ENCODE peak calls at places on chromosome 3, in eight cellular contexts. One of them, this sample, is unnamed.

GRCh38 chr3:108001457-108001856 is 89.4 kb downstream of the CD47 start:
- DNase-seq in Calu3: no peak
- DNase-seq in WTC11: no peak
- DNase-seq in HFFc6: peak
- DNase-seq in heart right ventricle: no peak
- DNase-seq in neural crest cell: no peak
- DNase-seq in fibroblast of mammary gland: peak
- DNase-seq in psoas muscle: no peak
- DNase-seq in this sample: no peak

GRCh38 chr3:178146406-178146831 is 389.8 kb upstream of the KCNMB2 start:
- DNase-seq in Calu3: no peak
- DNase-seq in WTC11: no peak
- DNase-seq in HFFc6: peak
- DNase-seq in heart right ventricle: no peak
- DNase-seq in neural crest cell: no peak
- DNase-seq in fibroblast of mammary gland: no peak
- DNase-seq in psoas muscle: no peak
- DNase-seq in this sample: no peak

GRCh38 chr3:156509209-156510174 is 45.4 kb downstream of the SSR3 start:
- DNase-seq in Calu3: peak
- DNase-seq in WTC11: no peak
- DNase-seq in HFFc6: peak
- DNase-seq in heart right ventricle: no peak
- DNase-seq in neural crest cell: no peak
- DNase-seq in fibroblast of mammary gland: peak
- DNase-seq in psoas muscle: no peak
- DNase-seq in this sample: no peak

GRCh38 chr3:194577985-194578905 is 55.0 kb downstream of the TMEM44 start:
- DNase-seq in Calu3: peak
- DNase-seq in WTC11: no peak
- DNase-seq in HFFc6: peak
- DNase-seq in heart right ventricle: no peak
- DNase-seq in neural crest cell: no peak
- DNase-seq in fibroblast of mammary gland: peak
- DNase-seq in psoas muscle: peak
- DNase-seq in this sample: no peak

GRCh38 chr3:151305081-151305777 is 11.4 kb downstream of the GPR87 start:
- DNase-seq in Calu3: peak
- DNase-seq in WTC11: peak
- DNase-seq in HFFc6: peak
- DNase-seq in heart right ventricle: no peak
- DNase-seq in neural crest cell: no peak
- DNase-seq in fibroblast of mammary gland: peak
- DNase-seq in psoas muscle: peak
- DNase-seq in this sample: peak

GRCh38 chr3:53599780-53600179 is 105.4 kb downstream of the CACNA1D start:
- DNase-seq in Calu3: no peak
- DNase-seq in WTC11: no peak
- DNase-seq in HFFc6: no peak
- DNase-seq in heart right ventricle: no peak
- DNase-seq in neural crest cell: no peak
- DNase-seq in fibroblast of mammary gland: no peak
- DNase-seq in psoas muscle: no peak
- DNase-seq in this sample: no peak

GRCh38 chr3:127836004-127836882 is 13.9 kb upstream of the MGLL start:
- DNase-seq in Calu3: no peak
- DNase-seq in WTC11: no peak
- DNase-seq in HFFc6: no peak
- DNase-seq in heart right ventricle: no peak
- DNase-seq in neural crest cell: no peak
- DNase-seq in fibroblast of mammary gland: no peak
- DNase-seq in psoas muscle: no peak
- DNase-seq in this sample: no peak

GRCh38 chr3:106263556-106263955 is 394.7 kb upstream of the CBLB start:
- DNase-seq in Calu3: no peak
- DNase-seq in WTC11: no peak
- DNase-seq in HFFc6: no peak
- DNase-seq in heart right ventricle: no peak
- DNase-seq in neural crest cell: no peak
- DNase-seq in fibroblast of mammary gland: no peak
- DNase-seq in psoas muscle: no peak
- DNase-seq in this sample: no peak

GRCh38 chr3:125024817-125025216 is 31.0 kb downstream of the HEG1 start:
- DNase-seq in Calu3: no peak
- DNase-seq in WTC11: no peak
- DNase-seq in HFFc6: no peak
- DNase-seq in heart right ventricle: peak
- DNase-seq in neural crest cell: no peak
- DNase-seq in fibroblast of mammary gland: peak
- DNase-seq in psoas muscle: peak
- DNase-seq in this sample: no peak

GRCh38 chr3:55870576-55870975 is 383.5 kb upstream of the WNT5A start:
- DNase-seq in Calu3: no peak
- DNase-seq in WTC11: no peak
- DNase-seq in HFFc6: no peak
- DNase-seq in heart right ventricle: no peak
- DNase-seq in neural crest cell: no peak
- DNase-seq in fibroblast of mammary gland: no peak
- DNase-seq in psoas muscle: no peak
- DNase-seq in this sample: no peak

GRCh38 chr3:60079076-60079475 is 1029.3 kb upstream of the CFAP20DC start:
- DNase-seq in Calu3: no peak
- DNase-seq in WTC11: peak
- DNase-seq in HFFc6: no peak
- DNase-seq in heart right ventricle: no peak
- DNase-seq in neural crest cell: no peak
- DNase-seq in fibroblast of mammary gland: no peak
- DNase-seq in psoas muscle: no peak
- DNase-seq in this sample: no peak

GRCh38 chr3:111915905-111916304 is 56.8 kb downstream of the PHLDB2 start:
- DNase-seq in Calu3: no peak
- DNase-seq in WTC11: no peak
- DNase-seq in HFFc6: peak
- DNase-seq in heart right ventricle: no peak
- DNase-seq in neural crest cell: no peak
- DNase-seq in fibroblast of mammary gland: no peak
- DNase-seq in psoas muscle: no peak
- DNase-seq in this sample: no peak

GRCh38 chr3:123871946-123872345 is 12.2 kb downstream of the MYLK start:
- DNase-seq in Calu3: no peak
- DNase-seq in WTC11: no peak
- DNase-seq in HFFc6: no peak
- DNase-seq in heart right ventricle: no peak
- DNase-seq in neural crest cell: no peak
- DNase-seq in fibroblast of mammary gland: peak
- DNase-seq in psoas muscle: no peak
- DNase-seq in this sample: no peak

GRCh38 chr3:76753599-76753998 is 286.3 kb upstream of the ROBO2 start:
- DNase-seq in Calu3: no peak
- DNase-seq in WTC11: no peak
- DNase-seq in HFFc6: no peak
- DNase-seq in heart right ventricle: no peak
- DNase-seq in neural crest cell: no peak
- DNase-seq in fibroblast of mammary gland: no peak
- DNase-seq in psoas muscle: no peak
- DNase-seq in this sample: no peak

GRCh38 chr3:25693238-25693637 is 28.5 kb upstream of the TOP2B start:
- DNase-seq in Calu3: no peak
- DNase-seq in WTC11: no peak
- DNase-seq in HFFc6: no peak
- DNase-seq in heart right ventricle: no peak
- DNase-seq in neural crest cell: no peak
- DNase-seq in fibroblast of mammary gland: no peak
- DNase-seq in psoas muscle: no peak
- DNase-seq in this sample: no peak

GRCh38 chr3:104887619-104888018 is 479.1 kb upstream of the ALCAM start:
- DNase-seq in Calu3: no peak
- DNase-seq in WTC11: no peak
- DNase-seq in HFFc6: no peak
- DNase-seq in heart right ventricle: no peak
- DNase-seq in neural crest cell: no peak
- DNase-seq in fibroblast of mammary gland: no peak
- DNase-seq in psoas muscle: no peak
- DNase-seq in this sample: no peak
- TF ChIP-seq CTCF in Calu3: no peak
- TF ChIP-seq CTCF in WTC11: no peak
- TF ChIP-seq CTCF in HFFc6: no peak
- TF ChIP-seq CTCF in heart right ventricle: no peak
- TF ChIP-seq CTCF in neural crest cell: no peak
- TF ChIP-seq CTCF in fibroblast of mammary gland: no peak
- TF ChIP-seq CTCF in psoas muscle: no peak
- TF ChIP-seq CTCF in this sample: no peak

GRCh38 chr3:71930056-71930991 is 145.4 kb upstream of the PROK2 start:
- DNase-seq in Calu3: peak
- DNase-seq in WTC11: peak
- DNase-seq in HFFc6: no peak
- DNase-seq in heart right ventricle: peak
- DNase-seq in neural crest cell: no peak
- DNase-seq in fibroblast of mammary gland: peak
- DNase-seq in psoas muscle: no peak
- DNase-seq in this sample: no peak
- TF ChIP-seq CTCF in Calu3: peak
- TF ChIP-seq CTCF in WTC11: peak
- TF ChIP-seq CTCF in HFFc6: peak
- TF ChIP-seq CTCF in heart right ventricle: no peak
- TF ChIP-seq CTCF in neural crest cell: peak
- TF ChIP-seq CTCF in fibroblast of mammary gland: peak
- TF ChIP-seq CTCF in psoas muscle: no peak
- TF ChIP-seq CTCF in this sample: no peak

DNA sequence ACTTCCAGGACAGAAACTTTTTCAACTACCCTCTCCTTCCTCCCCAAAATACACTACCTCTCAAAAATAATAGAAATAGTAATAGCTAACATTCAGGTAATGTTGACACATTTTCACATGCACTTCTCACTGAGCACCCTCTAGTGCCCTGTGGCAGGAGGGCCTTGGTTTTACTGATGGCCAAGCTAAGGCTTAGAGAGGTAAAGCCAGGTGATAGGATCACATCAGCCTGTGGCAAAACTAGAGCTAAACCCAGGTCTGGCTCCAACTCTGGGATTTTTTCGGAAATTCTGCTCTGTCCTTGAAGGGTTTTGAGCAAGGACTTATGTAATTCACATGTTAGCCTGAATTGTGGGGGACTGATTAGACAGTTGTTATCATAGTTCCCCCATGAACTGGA is 922 bp upstream of the TAMM41 start:
- DNase-seq in Calu3: peak
- DNase-seq in WTC11: no peak
- DNase-seq in HFFc6: no peak
- DNase-seq in heart right ventricle: no peak
- DNase-seq in neural crest cell: no peak
- DNase-seq in fibroblast of mammary gland: no peak
- DNase-seq in psoas muscle: no peak
- DNase-seq in this sample: no peak
- TF ChIP-seq CTCF in Calu3: no peak
- TF ChIP-seq CTCF in WTC11: no peak
- TF ChIP-seq CTCF in HFFc6: no peak
- TF ChIP-seq CTCF in heart right ventricle: no peak
- TF ChIP-seq CTCF in neural crest cell: no peak
- TF ChIP-seq CTCF in fibroblast of mammary gland: no peak
- TF ChIP-seq CTCF in psoas muscle: no peak
- TF ChIP-seq CTCF in this sample: no peak

GRCh38 chr3:13028010-13028821 is 45.0 kb downstream of the IQSEC1 start:
- DNase-seq in Calu3: no peak
- DNase-seq in WTC11: no peak
- DNase-seq in HFFc6: no peak
- DNase-seq in heart right ventricle: no peak
- DNase-seq in neural crest cell: no peak
- DNase-seq in fibroblast of mammary gland: no peak
- DNase-seq in psoas muscle: no peak
- DNase-seq in this sample: no peak

GRCh38 chr3:13025090-13025489 is 48.1 kb downstream of the IQSEC1 start:
- DNase-seq in Calu3: peak
- DNase-seq in WTC11: no peak
- DNase-seq in HFFc6: peak
- DNase-seq in heart right ventricle: no peak
- DNase-seq in neural crest cell: no peak
- DNase-seq in fibroblast of mammary gland: peak
- DNase-seq in psoas muscle: peak
- DNase-seq in this sample: no peak

GRCh38 chr3:13026534-13026933 is 46.7 kb downstream of the IQSEC1 start:
- DNase-seq in Calu3: no peak
- DNase-seq in WTC11: no peak
- DNase-seq in HFFc6: no peak
- DNase-seq in heart right ventricle: no peak
- DNase-seq in neural crest cell: no peak
- DNase-seq in fibroblast of mammary gland: no peak
- DNase-seq in psoas muscle: no peak
- DNase-seq in this sample: no peak

GRCh38 chr3:13025778-13026518 is 47.3 kb downstream of the IQSEC1 start:
- DNase-seq in Calu3: no peak
- DNase-seq in WTC11: no peak
- DNase-seq in HFFc6: no peak
- DNase-seq in heart right ventricle: no peak
- DNase-seq in neural crest cell: no peak
- DNase-seq in fibroblast of mammary gland: no peak
- DNase-seq in psoas muscle: no peak
- DNase-seq in this sample: no peak

GRCh38 chr3:13027154-13027553 is 46.1 kb downstream of the IQSEC1 start:
- DNase-seq in Calu3: no peak
- DNase-seq in WTC11: peak
- DNase-seq in HFFc6: no peak
- DNase-seq in heart right ventricle: no peak
- DNase-seq in neural crest cell: no peak
- DNase-seq in fibroblast of mammary gland: no peak
- DNase-seq in psoas muscle: no peak
- DNase-seq in this sample: no peak
- TF ChIP-seq CTCF in Calu3: no peak
- TF ChIP-seq CTCF in WTC11: peak
- TF ChIP-seq CTCF in HFFc6: no peak
- TF ChIP-seq CTCF in heart right ventricle: no peak
- TF ChIP-seq CTCF in neural crest cell: peak
- TF ChIP-seq CTCF in fibroblast of mammary gland: no peak
- TF ChIP-seq CTCF in psoas muscle: no peak
- TF ChIP-seq CTCF in this sample: no peak

DNA sequence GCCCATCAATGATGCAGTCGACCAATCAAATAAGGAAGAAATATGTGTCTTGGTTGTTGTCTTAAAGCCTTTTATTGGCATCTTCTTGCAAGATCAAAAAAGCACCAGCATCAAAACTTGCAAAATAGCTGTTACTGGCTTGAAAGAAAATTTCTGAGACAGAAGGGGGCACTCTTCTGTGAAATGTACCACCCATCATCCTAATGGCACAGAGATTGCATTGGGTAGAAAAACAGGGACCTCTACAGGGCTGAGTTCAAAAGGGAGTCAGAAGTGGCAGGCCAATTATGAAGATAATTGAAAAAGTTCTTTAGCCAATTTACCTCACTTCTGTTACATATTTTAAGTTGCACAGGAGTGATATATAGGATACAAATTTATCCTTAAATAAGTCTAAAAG is 122.3 kb upstream of the GPR149 start:
- DNase-seq in Calu3: no peak
- DNase-seq in WTC11: no peak
- DNase-seq in HFFc6: no peak
- DNase-seq in heart right ventricle: no peak
- DNase-seq in neural crest cell: no peak
- DNase-seq in fibroblast of mammary gland: no peak
- DNase-seq in psoas muscle: no peak
- DNase-seq in this sample: no peak
- TF ChIP-seq CTCF in Calu3: no peak
- TF ChIP-seq CTCF in WTC11: no peak
- TF ChIP-seq CTCF in HFFc6: no peak
- TF ChIP-seq CTCF in heart right ventricle: no peak
- TF ChIP-seq CTCF in neural crest cell: peak
- TF ChIP-seq CTCF in fibroblast of mammary gland: peak
- TF ChIP-seq CTCF in psoas muscle: no peak
- TF ChIP-seq CTCF in this sample: no peak

GRCh38 chr3:61858054-61858453 is 296.7 kb downstream of the PTPRG start:
- DNase-seq in Calu3: no peak
- DNase-seq in WTC11: no peak
- DNase-seq in HFFc6: peak
- DNase-seq in heart right ventricle: no peak
- DNase-seq in neural crest cell: no peak
- DNase-seq in fibroblast of mammary gland: peak
- DNase-seq in psoas muscle: no peak
- DNase-seq in this sample: no peak
- TF ChIP-seq CTCF in Calu3: no peak
- TF ChIP-seq CTCF in WTC11: no peak
- TF ChIP-seq CTCF in HFFc6: peak
- TF ChIP-seq CTCF in heart right ventricle: peak
- TF ChIP-seq CTCF in neural crest cell: peak
- TF ChIP-seq CTCF in fibroblast of mammary gland: peak
- TF ChIP-seq CTCF in psoas muscle: peak
- TF ChIP-seq CTCF in this sample: no peak

This sample was measured in mesothelial cell of epicardium.